ENCODE peak calls at places on chromosome 1, in six cellular contexts. One of them, this sample, is unnamed.

GRCh38 chr1:7940745-7941436 is at the start of gene TNFRSF9:
- DNase-seq in left ventricle myocardium inferior: no peak
- DNase-seq in kidney epithelial cell: no peak
- DNase-seq in heart right ventricle: no peak
- DNase-seq in HFF-Myc: no peak
- DNase-seq in right lobe of liver: no peak
- DNase-seq in this sample: peak

GRCh38 chr1:94825936-94826335 is 5.8 kb downstream of the SLC44A3 start:
- DNase-seq in left ventricle myocardium inferior: no peak
- DNase-seq in kidney epithelial cell: no peak
- DNase-seq in heart right ventricle: no peak
- DNase-seq in HFF-Myc: no peak
- DNase-seq in right lobe of liver: no peak
- DNase-seq in this sample: no peak

GRCh38 chr1:184156521-184157395 is 105.2 kb downstream of the TSEN15 start:
- DNase-seq in left ventricle myocardium inferior: no peak
- DNase-seq in kidney epithelial cell: no peak
- DNase-seq in heart right ventricle: no peak
- DNase-seq in HFF-Myc: no peak
- DNase-seq in right lobe of liver: no peak
- DNase-seq in this sample: no peak

GRCh38 chr1:58928514-58928913 is 144.7 kb upstream of the JUN start:
- DNase-seq in left ventricle myocardium inferior: no peak
- DNase-seq in kidney epithelial cell: no peak
- DNase-seq in heart right ventricle: no peak
- DNase-seq in HFF-Myc: no peak
- DNase-seq in right lobe of liver: no peak
- DNase-seq in this sample: no peak

GRCh38 chr1:67850611-67851075 is 17.4 kb upstream of the GNG12 start:
- DNase-seq in left ventricle myocardium inferior: peak
- DNase-seq in kidney epithelial cell: peak
- DNase-seq in heart right ventricle: peak
- DNase-seq in HFF-Myc: peak
- DNase-seq in right lobe of liver: no peak
- DNase-seq in this sample: peak

GRCh38 chr1:96388421-96389310 is 332.9 kb upstream of the PTBP2 start:
- DNase-seq in left ventricle myocardium inferior: no peak
- DNase-seq in kidney epithelial cell: peak
- DNase-seq in heart right ventricle: no peak
- DNase-seq in HFF-Myc: peak
- DNase-seq in right lobe of liver: no peak
- DNase-seq in this sample: peak

GRCh38 chr1:228687562-228687961 is 47.7 kb upstream of the RHOU start:
- DNase-seq in left ventricle myocardium inferior: no peak
- DNase-seq in kidney epithelial cell: no peak
- DNase-seq in heart right ventricle: no peak
- DNase-seq in HFF-Myc: no peak
- DNase-seq in right lobe of liver: no peak
- DNase-seq in this sample: no peak

GRCh38 chr1:184973308-184974085 is 811 bp downstream of the NIBAN1 start:
- DNase-seq in left ventricle myocardium inferior: peak
- DNase-seq in kidney epithelial cell: no peak
- DNase-seq in heart right ventricle: peak
- DNase-seq in HFF-Myc: no peak
- DNase-seq in right lobe of liver: peak
- DNase-seq in this sample: no peak

GRCh38 chr1:8095584-8095983 is 69.5 kb upstream of the ERRFI1 start:
- DNase-seq in left ventricle myocardium inferior: no peak
- DNase-seq in kidney epithelial cell: no peak
- DNase-seq in heart right ventricle: no peak
- DNase-seq in HFF-Myc: no peak
- DNase-seq in right lobe of liver: no peak
- DNase-seq in this sample: no peak

GRCh38 chr1:9606458-9606857 is 17.7 kb downstream of the TMEM201 start:
- DNase-seq in left ventricle myocardium inferior: no peak
- DNase-seq in kidney epithelial cell: no peak
- DNase-seq in heart right ventricle: no peak
- DNase-seq in HFF-Myc: no peak
- DNase-seq in right lobe of liver: no peak
- DNase-seq in this sample: no peak

GRCh38 chr1:9438431-9439073 is 100.7 kb upstream of the SLC25A33 start:
- DNase-seq in left ventricle myocardium inferior: peak
- DNase-seq in kidney epithelial cell: peak
- DNase-seq in heart right ventricle: peak
- DNase-seq in HFF-Myc: no peak
- DNase-seq in right lobe of liver: peak
- DNase-seq in this sample: peak

GRCh38 chr1:227891955-227892871 is 55.5 kb downstream of the WNT9A start:
- DNase-seq in left ventricle myocardium inferior: no peak
- DNase-seq in kidney epithelial cell: no peak
- DNase-seq in heart right ventricle: no peak
- DNase-seq in HFF-Myc: no peak
- DNase-seq in right lobe of liver: peak
- DNase-seq in this sample: no peak

GRCh38 chr1:226069818-226070489 is 7.4 kb downstream of the H3-3A start:
- DNase-seq in left ventricle myocardium inferior: no peak
- DNase-seq in kidney epithelial cell: no peak
- DNase-seq in heart right ventricle: no peak
- DNase-seq in HFF-Myc: no peak
- DNase-seq in right lobe of liver: no peak
- DNase-seq in this sample: no peak

GRCh38 chr1:7679873-7680790 is 91.0 kb upstream of the VAMP3 start:
- DNase-seq in left ventricle myocardium inferior: peak
- DNase-seq in kidney epithelial cell: no peak
- DNase-seq in heart right ventricle: peak
- DNase-seq in HFF-Myc: no peak
- DNase-seq in right lobe of liver: no peak
- DNase-seq in this sample: no peak

GRCh38 chr1:109531826-109532364 is 7.8 kb upstream of the GPR61 start:
- DNase-seq in left ventricle myocardium inferior: no peak
- DNase-seq in kidney epithelial cell: no peak
- DNase-seq in heart right ventricle: no peak
- DNase-seq in HFF-Myc: no peak
- DNase-seq in right lobe of liver: no peak
- DNase-seq in this sample: no peak

GRCh38 chr1:221045842-221046831 is 166.9 kb downstream of the HLX start:
- DNase-seq in left ventricle myocardium inferior: no peak
- DNase-seq in kidney epithelial cell: no peak
- DNase-seq in heart right ventricle: no peak
- DNase-seq in HFF-Myc: no peak
- DNase-seq in right lobe of liver: no peak
- DNase-seq in this sample: no peak

DNA sequence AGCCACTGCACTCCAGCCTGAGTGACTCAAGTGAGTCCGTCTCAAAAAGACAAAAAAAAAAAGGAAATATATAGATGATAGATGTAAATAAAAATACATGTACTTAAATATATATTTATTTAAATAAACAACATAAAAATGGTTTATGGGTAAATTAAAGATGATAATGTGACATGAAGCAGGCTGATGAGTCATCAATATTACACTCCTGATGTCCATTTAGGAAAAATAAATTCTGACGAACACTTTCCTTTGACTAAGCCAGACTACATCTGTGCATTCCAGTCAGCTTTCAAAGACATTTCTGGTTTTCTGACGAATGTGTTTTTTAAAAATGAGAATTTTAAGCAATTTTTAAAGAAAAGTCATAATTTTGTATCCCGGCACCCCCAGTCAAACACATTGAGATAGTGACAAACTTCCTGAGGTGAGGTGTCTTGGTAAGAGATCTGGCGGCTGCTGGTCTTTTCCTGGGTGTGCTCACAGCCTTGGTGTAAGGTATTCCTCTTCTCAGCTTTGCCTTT is 214.3 kb upstream of the PLD5 start:
- DNase-seq in left ventricle myocardium inferior: no peak
- DNase-seq in kidney epithelial cell: no peak
- DNase-seq in heart right ventricle: no peak
- DNase-seq in HFF-Myc: no peak
- DNase-seq in right lobe of liver: no peak
- DNase-seq in this sample: no peak
- H3K4me3 ChIP-seq in left ventricle myocardium inferior: no peak
- H3K4me3 ChIP-seq in kidney epithelial cell: no peak
- H3K4me3 ChIP-seq in heart right ventricle: no peak
- H3K4me3 ChIP-seq in HFF-Myc: no peak
- H3K4me3 ChIP-seq in right lobe of liver: no peak
- H3K4me3 ChIP-seq in this sample: no peak

DNA sequence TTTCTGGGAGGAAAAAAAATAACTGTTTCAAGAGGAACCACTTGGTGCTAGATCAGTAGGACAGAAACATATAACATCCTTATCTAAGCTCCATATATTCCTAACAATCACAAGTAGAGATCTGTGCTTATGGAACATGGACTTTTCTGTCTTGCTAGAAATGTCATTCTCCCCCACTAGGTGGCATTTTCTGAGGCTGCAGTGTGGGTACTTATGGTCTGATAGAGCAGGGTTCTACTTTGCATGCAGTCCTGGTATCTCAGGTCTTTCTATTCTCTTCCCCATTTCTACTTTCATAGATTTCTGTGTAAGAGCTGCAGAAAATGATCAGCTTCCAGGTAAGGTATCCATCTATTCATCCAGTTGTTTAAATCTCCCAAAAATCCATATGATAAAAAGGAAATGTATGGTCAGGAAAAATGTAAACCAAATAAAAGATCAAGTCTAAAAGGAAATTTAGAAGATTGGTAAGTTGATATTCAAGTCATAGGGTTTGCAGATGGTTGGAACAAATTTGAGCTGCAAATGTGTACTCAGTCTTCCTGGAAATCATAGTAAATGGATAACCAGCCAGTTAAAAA is 1.5 kb downstream of the ZNF684 start:
- DNase-seq in left ventricle myocardium inferior: no peak
- DNase-seq in kidney epithelial cell: no peak
- DNase-seq in heart right ventricle: no peak
- DNase-seq in HFF-Myc: no peak
- DNase-seq in right lobe of liver: no peak
- DNase-seq in this sample: peak
- H3K4me3 ChIP-seq in left ventricle myocardium inferior: peak
- H3K4me3 ChIP-seq in kidney epithelial cell: no peak
- H3K4me3 ChIP-seq in heart right ventricle: no peak
- H3K4me3 ChIP-seq in HFF-Myc: no peak
- H3K4me3 ChIP-seq in right lobe of liver: peak
- H3K4me3 ChIP-seq in this sample: no peak

GRCh38 chr1:39787468-39787867 is 1.2 kb downstream of the BMP8B start:
- DNase-seq in left ventricle myocardium inferior: no peak
- DNase-seq in kidney epithelial cell: no peak
- DNase-seq in heart right ventricle: no peak
- DNase-seq in HFF-Myc: no peak
- DNase-seq in right lobe of liver: no peak
- DNase-seq in this sample: no peak

GRCh38 chr1:39788426-39788757 is 273 bp downstream of the BMP8B start:
- DNase-seq in left ventricle myocardium inferior: no peak
- DNase-seq in kidney epithelial cell: no peak
- DNase-seq in heart right ventricle: no peak
- DNase-seq in HFF-Myc: no peak
- DNase-seq in right lobe of liver: no peak
- DNase-seq in this sample: no peak

GRCh38 chr1:39791838-39792237 is 3.2 kb upstream of the BMP8B start:
- DNase-seq in left ventricle myocardium inferior: no peak
- DNase-seq in kidney epithelial cell: no peak
- DNase-seq in heart right ventricle: no peak
- DNase-seq in HFF-Myc: no peak
- DNase-seq in right lobe of liver: no peak
- DNase-seq in this sample: no peak

GRCh38 chr1:39789571-39790110 is 976 bp upstream of the BMP8B start:
- DNase-seq in left ventricle myocardium inferior: no peak
- DNase-seq in kidney epithelial cell: no peak
- DNase-seq in heart right ventricle: no peak
- DNase-seq in HFF-Myc: no peak
- DNase-seq in right lobe of liver: no peak
- DNase-seq in this sample: no peak

DNA sequence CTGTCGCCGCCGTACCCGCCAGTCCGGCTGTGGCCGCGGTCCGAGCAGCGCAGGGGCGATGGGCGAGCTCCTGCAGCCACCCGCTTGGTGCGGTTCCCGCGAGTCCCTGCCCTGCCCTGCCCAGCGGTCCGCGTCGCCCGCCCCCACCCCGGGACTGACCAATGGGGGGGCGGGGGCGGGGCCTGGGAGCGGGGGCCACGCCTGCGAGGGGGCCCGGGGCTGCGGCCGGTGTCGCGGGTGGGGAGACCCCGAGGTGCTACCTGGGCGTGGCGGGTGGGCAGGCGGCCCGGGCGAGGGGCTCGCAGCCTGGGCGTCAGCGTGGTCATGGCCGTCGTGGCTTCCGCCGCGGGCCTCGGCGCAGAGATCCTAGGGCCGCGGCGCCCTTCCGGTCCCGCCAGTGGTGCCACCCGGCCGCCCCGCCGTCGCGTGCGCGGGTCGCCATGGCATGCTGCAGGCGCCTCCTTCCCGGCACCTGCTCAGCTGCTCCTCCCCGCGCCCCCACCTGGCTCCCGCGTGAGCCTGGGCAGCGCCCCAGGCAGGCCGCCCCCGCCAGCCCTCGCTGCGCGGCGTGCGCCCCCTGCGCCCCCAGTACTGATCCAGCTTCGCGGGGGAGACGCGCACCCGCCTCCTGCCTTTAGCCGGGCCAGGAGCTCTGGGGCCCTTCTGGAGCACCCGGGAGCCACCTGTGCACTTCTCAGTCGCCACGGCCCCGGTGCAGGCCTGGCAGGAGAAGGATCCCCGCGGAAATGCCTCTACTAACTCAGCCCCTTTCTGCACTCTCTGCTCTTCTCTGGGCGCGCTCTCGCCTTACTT is at the start of gene BMP8B:
- DNase-seq in left ventricle myocardium inferior: peak
- DNase-seq in kidney epithelial cell: no peak
- DNase-seq in heart right ventricle: peak
- DNase-seq in HFF-Myc: no peak
- DNase-seq in right lobe of liver: peak
- DNase-seq in this sample: no peak
- H3K4me3 ChIP-seq in left ventricle myocardium inferior: peak
- H3K4me3 ChIP-seq in kidney epithelial cell: peak
- H3K4me3 ChIP-seq in heart right ventricle: peak
- H3K4me3 ChIP-seq in HFF-Myc: peak
- H3K4me3 ChIP-seq in right lobe of liver: peak
- H3K4me3 ChIP-seq in this sample: peak

DNA sequence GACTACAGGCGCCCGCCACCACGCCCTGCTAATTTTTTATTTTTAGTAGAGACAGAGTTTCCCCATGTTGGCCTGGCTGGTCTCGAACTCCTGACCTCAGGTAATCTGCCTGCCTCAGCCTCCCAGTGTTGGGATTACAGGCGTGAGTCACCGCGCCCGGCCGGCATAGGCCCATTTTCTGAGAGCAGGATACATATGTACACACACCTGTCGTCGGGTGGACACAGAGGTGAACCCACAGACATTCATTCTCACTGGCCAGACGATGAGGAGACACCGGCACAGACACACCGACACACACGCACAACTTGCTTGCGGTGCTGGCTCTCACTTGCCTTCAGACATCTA is 664 bp downstream of the PTCH2 start:
- DNase-seq in left ventricle myocardium inferior: no peak
- DNase-seq in kidney epithelial cell: no peak
- DNase-seq in heart right ventricle: no peak
- DNase-seq in HFF-Myc: no peak
- DNase-seq in right lobe of liver: no peak
- DNase-seq in this sample: no peak
- H3K4me3 ChIP-seq in left ventricle myocardium inferior: peak
- H3K4me3 ChIP-seq in kidney epithelial cell: peak
- H3K4me3 ChIP-seq in heart right ventricle: peak
- H3K4me3 ChIP-seq in HFF-Myc: peak
- H3K4me3 ChIP-seq in right lobe of liver: peak
- H3K4me3 ChIP-seq in this sample: peak